ENCODE peak calls at places on chromosomes 7 and 10, in nine cellular contexts. U is CD4-positive, alpha-beta T cell; C is GM12865; B is HFF-Myc; Y is foreskin fibroblast; H is fibroblast of pulmonary artery; N is mucosa of descending colon; O is A549; M is heart right ventricle. P is an unnamed sample.

GRCh38 chr10:97319671-97320479 is 804 bp downstream of the FRAT1 start:
- DNase-seq in U (peak), C (peak), B (no peak), Y (no peak), H (no peak), N (peak), O (no peak), M (peak), P (peak)

GRCh38 chr7:115676707-115677106 is 353.9 kb downstream of the TFEC start:
- DNase-seq in U (no peak), C (no peak), B (no peak), Y (no peak), H (no peak), N (no peak), O (no peak), M (no peak), P (no peak)

GRCh38 chr10:78524342-78524741 is 490.7 kb downstream of the RPS24 start:
- DNase-seq in U (no peak), C (no peak), B (no peak), Y (no peak), H (no peak), N (no peak), O (no peak), M (no peak), P (no peak)

GRCh38 chr7:96629884-96630283 is 79.8 kb downstream of the SEM1 start:
- DNase-seq in U (no peak), C (no peak), B (no peak), Y (no peak), H (no peak), N (no peak), O (no peak), M (no peak), P (no peak)

GRCh38 chr7:158394936-158395335 is 192.7 kb downstream of the PTPRN2 start:
- DNase-seq in U (no peak), C (no peak), B (no peak), Y (no peak), H (no peak), N (no peak), O (peak), M (peak), P (no peak)

GRCh38 chr7:12684186-12684585 is 3.2 kb upstream of the ARL4A start:
- DNase-seq in U (no peak), C (no peak), B (no peak), Y (no peak), H (no peak), N (no peak), O (no peak), M (no peak), P (no peak)

GRCh38 chr7:116258734-116259133 is 48.4 kb downstream of the TES start:
- DNase-seq in U (peak), C (peak), B (no peak), Y (peak), H (peak), N (no peak), O (peak), M (no peak), P (no peak)

GRCh38 chr7:106819546-106819945 is 45.5 kb upstream of the PIK3CG start:
- DNase-seq in U (no peak), C (no peak), B (no peak), Y (no peak), H (no peak), N (no peak), O (no peak), M (no peak), P (no peak)

GRCh38 chr7:79420464-79420863 is 33.0 kb downstream of the MAGI2 start:
- DNase-seq in U (no peak), C (no peak), B (peak), Y (peak), H (peak), N (no peak), O (no peak), M (no peak), P (no peak)

GRCh38 chr7:157739650-157740049 is 402.8 kb downstream of the DNAJB6 start:
- DNase-seq in U (no peak), C (no peak), B (no peak), Y (no peak), H (no peak), N (peak), O (no peak), M (no peak), P (no peak)

GRCh38 chr10:32661346-32661745 is 215.4 kb downstream of the CCDC7 start:
- DNase-seq in U (no peak), C (no peak), B (no peak), Y (no peak), H (no peak), N (no peak), O (no peak), M (no peak), P (no peak)

GRCh38 chr7:47225387-47226170 is 356.3 kb downstream of the TNS3 start:
- DNase-seq in U (no peak), C (peak), B (no peak), Y (peak), H (peak), N (no peak), O (no peak), M (no peak), P (no peak)

GRCh38 chr10:79156334-79157274 is 87.8 kb downstream of the ZMIZ1 start:
- DNase-seq in U (no peak), C (no peak), B (no peak), Y (no peak), H (no peak), N (no peak), O (no peak), M (no peak), P (no peak)

GRCh38 chr7:80826520-80827237 is 92.2 kb downstream of the SEMA3C start:
- DNase-seq in U (no peak), C (no peak), B (no peak), Y (peak), H (peak), N (no peak), O (no peak), M (no peak), P (no peak)

GRCh38 chr10:130021373-130021950 is 57.4 kb upstream of the EBF3 start:
- DNase-seq in U (no peak), C (no peak), B (peak), Y (peak), H (peak), N (no peak), O (no peak), M (no peak), P (peak)

GRCh38 chr10:125881192-125881591 is at the start of gene DHX32:
- DNase-seq in U (no peak), C (no peak), B (no peak), Y (no peak), H (no peak), N (no peak), O (no peak), M (no peak), P (no peak)

GRCh38 chr7:139873593-139874374 is 44.7 kb downstream of the TBXAS1 start:
- DNase-seq in U (no peak), C (no peak), B (no peak), Y (no peak), H (no peak), N (no peak), O (no peak), M (no peak), P (no peak)

GRCh38 chr7:27944626-27945025 is 204.7 kb downstream of the TAX1BP1 start:
- DNase-seq in U (no peak), C (no peak), B (no peak), Y (no peak), H (no peak), N (no peak), O (no peak), M (no peak), P (no peak)

GRCh38 chr7:28597284-28597683 is 185.0 kb downstream of the CREB5 start:
- DNase-seq in U (no peak), C (no peak), B (no peak), Y (no peak), H (no peak), N (no peak), O (no peak), M (no peak), P (no peak)

GRCh38 chr7:5396542-5396941 is 27.1 kb downstream of the TNRC18 start:
- DNase-seq in U (peak), C (peak), B (no peak), Y (no peak), H (no peak), N (no peak), O (peak), M (no peak), P (no peak)

GRCh38 chr7:45033931-45034290 is 33.9 kb downstream of the CCM2 start:
- DNase-seq in U (no peak), C (no peak), B (no peak), Y (no peak), H (no peak), N (no peak), O (no peak), M (peak), P (no peak)

GRCh38 chr7:12731214-12731656 is 43.8 kb downstream of the ARL4A start:
- DNase-seq in U (peak), C (peak), B (peak), Y (peak), H (peak), N (no peak), O (no peak), M (no peak), P (no peak)

GRCh38 chr7:152313217-152313616 is 122.6 kb downstream of the KMT2C start:
- DNase-seq in U (no peak), C (no peak), B (no peak), Y (no peak), H (no peak), N (no peak), O (no peak), M (no peak), P (no peak)

GRCh38 chr10:132506711-132507466 is 30.7 kb upstream of the INPP5A start:
- DNase-seq in U (no peak), C (no peak), B (peak), Y (peak), H (peak), N (peak), O (no peak), M (no peak), P (no peak)

GRCh38 chr10:22427890-22428571 is 82.7 kb downstream of the SPAG6 start:
- DNase-seq in U (no peak), C (no peak), B (peak), Y (peak), H (peak), N (no peak), O (peak), M (no peak), P (no peak)

GRCh38 chr7:86643478-86644281 is at the start of gene GRM3:
- DNase-seq in U (no peak), C (no peak), B (no peak), Y (no peak), H (no peak), N (peak), O (peak), M (peak), P (peak)

GRCh38 chr10:51162002-51162401 is 87.7 kb downstream of the PRKG1 start:
- DNase-seq in U (no peak), C (no peak), B (no peak), Y (no peak), H (peak), N (no peak), O (no peak), M (peak), P (no peak)

GRCh38 chr7:83976302-83976701 is 218.3 kb downstream of the SEMA3A start:
- DNase-seq in U (no peak), C (peak), B (peak), Y (peak), H (peak), N (no peak), O (peak), M (no peak), P (no peak)
- TF ChIP-seq CTCF in U (peak), C (peak), B (peak), Y (peak), H (peak), N (no peak), O (peak), M (peak), P (peak)

DNA sequence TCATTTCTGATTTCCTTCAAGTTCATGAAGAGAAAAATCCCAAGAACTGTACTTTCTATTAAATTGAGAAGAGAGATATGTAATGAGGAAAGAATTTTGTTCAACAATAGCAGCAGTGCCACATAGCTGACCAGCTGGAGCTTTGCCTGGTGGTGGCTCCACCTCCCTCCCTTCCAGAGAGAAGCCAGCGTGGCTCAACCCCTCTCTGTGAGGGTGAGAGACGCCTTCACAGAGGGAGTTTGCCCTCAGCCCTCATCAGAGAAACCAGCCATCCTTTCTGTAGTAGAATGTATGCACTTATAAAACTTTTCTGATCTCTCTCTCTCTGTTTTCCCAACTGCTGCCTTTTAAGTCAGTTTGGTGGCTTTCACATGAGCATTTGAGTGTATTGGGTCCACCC is 20.5 kb upstream of the COL1A2 start:
- DNase-seq in U (no peak), C (no peak), B (peak), Y (peak), H (peak), N (peak), O (no peak), M (peak), P (peak)
- TF ChIP-seq CTCF in U (no peak), C (no peak), B (no peak), Y (no peak), H (peak), N (no peak), O (no peak), M (peak), P (no peak)

DNA sequence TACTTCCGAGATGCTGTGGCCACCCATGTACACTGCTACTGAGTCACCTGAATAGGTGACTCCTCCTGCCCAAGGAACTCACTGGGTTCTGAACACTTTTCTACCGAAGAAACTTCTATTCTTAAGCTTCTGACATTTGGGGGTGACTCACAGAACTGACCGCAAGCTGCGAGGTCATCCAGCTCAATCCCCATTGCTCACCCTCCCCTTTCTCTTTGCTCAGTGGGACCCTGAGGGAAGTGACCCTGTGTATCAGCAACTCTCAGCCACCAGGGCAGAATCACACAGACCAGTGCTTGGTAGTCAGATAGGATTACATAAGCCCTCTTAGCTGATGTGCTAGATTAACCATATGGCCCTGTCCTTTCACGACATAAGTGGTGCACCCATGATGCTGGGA is 46.3 kb downstream of the INSYN2A start:
- DNase-seq in U (no peak), C (no peak), B (no peak), Y (peak), H (no peak), N (no peak), O (peak), M (no peak), P (no peak)
- TF ChIP-seq CTCF in U (no peak), C (no peak), B (no peak), Y (no peak), H (no peak), N (no peak), O (no peak), M (no peak), P (no peak)

GRCh38 chr7:70040971-70041766 is 442.9 kb downstream of the AUTS2 start:
- DNase-seq in U (no peak), C (no peak), B (no peak), Y (no peak), H (peak), N (no peak), O (peak), M (no peak), P (no peak)
- TF ChIP-seq CTCF in U (no peak), C (no peak), B (peak), Y (peak), H (peak), N (no peak), O (peak), M (peak), P (no peak)

P was measured in mesothelial cell of epicardium.